ENCODE peak calls at places on chromosomes 7 and 10, in six cellular contexts. I is osteocyte, Z is HTR-8/SVneo, Y is GM12891, D is hippocampal formation, A is Caki2. Q is an unnamed sample.

GRCh38 chr10:2111936-2112335 is 374.6 kb upstream of the ADARB2 start:
- DNase-seq in Z (peak), I (no peak), D (no peak), A (peak), Y (no peak), Q (no peak)

GRCh38 chr10:45418859-45419672 is 45.0 kb downstream of the ALOX5 start:
- DNase-seq in Y (peak), I (peak), A (peak), D (peak), Z (no peak), Q (no peak)

GRCh38 chr10:101453791-101454718 is 100.1 kb downstream of the BTRC start:
- DNase-seq in Y (no peak), A (no peak), Z (no peak), I (no peak), D (no peak), Q (no peak)

GRCh38 chr7:84153005-84153404 is 41.6 kb downstream of the SEMA3A start:
- DNase-seq in Y (no peak), Z (no peak), A (no peak), D (no peak), I (no peak), Q (no peak)

GRCh38 chr7:26368542-26368941 is 76.9 kb downstream of the SNX10 start:
- DNase-seq in Y (no peak), Z (no peak), A (no peak), I (no peak), D (no peak), Q (no peak)

GRCh38 chr7:91082854-91083495 is 181.3 kb upstream of the FZD1 start:
- DNase-seq in Z (no peak), Y (no peak), A (peak), D (peak), I (no peak), Q (no peak)

GRCh38 chr7:94127026-94127425 is 122.9 kb upstream of the BET1 start:
- DNase-seq in A (no peak), Z (no peak), Y (no peak), D (no peak), I (no peak), Q (no peak)

GRCh38 chr10:12503311-12503710 is 154.0 kb downstream of the CAMK1D start:
- DNase-seq in Y (no peak), I (peak), A (no peak), D (no peak), Z (no peak), Q (no peak)

GRCh38 chr7:35736725-35737124 is 41.8 kb upstream of the HERPUD2 start:
- DNase-seq in Y (no peak), I (no peak), A (no peak), D (no peak), Z (no peak), Q (no peak)

GRCh38 chr10:113532724-113533123 is 20.1 kb upstream of the HABP2 start:
- DNase-seq in Y (no peak), D (no peak), I (no peak), Z (no peak), A (no peak), Q (no peak)

Q was measured in retinal pigment epithelial cell.